ENCODE peak calls at places on chromosomes 7 and 10, in ten cellular contexts. Y is naive thymus-derived CD4-positive, alpha-beta T cell; R is endothelial cell of umbilical vein; T is psoas muscle; G is lower lobe of right lung; Z is aorta; D is neural progenitor cell; M is adrenal gland; E is colonic mucosa; N is body of pancreas. W is an unnamed sample. For H3K4me1, the result is how much of the 10 kb centered on the place peaks cover.

GRCh38 chr7:69429817-69430501 is 168.3 kb upstream of the AUTS2 start:
- DNase-seq in R (no peak), D (peak), G (peak), N (no peak), T (peak), E (peak), Z (peak), Y (no peak), M (peak), W (no peak)

GRCh38 chr10:119742988-119743646 is 17.3 kb downstream of the INPP5F start:
- DNase-seq in G (no peak), Y (no peak), D (no peak), Z (no peak), T (no peak), R (no peak), M (no peak), N (no peak), E (peak), W (no peak)

GRCh38 chr7:137903382-137904169 is 56.8 kb upstream of the DGKI start:
- DNase-seq in Y (peak), R (peak), N (peak), D (peak), T (peak), M (peak), G (no peak), Z (no peak), E (peak), W (peak)

GRCh38 chr7:112110651-112111050 is 95.5 kb downstream of the DOCK4 start:
- DNase-seq in T (no peak), Z (no peak), E (no peak), G (no peak), M (no peak), N (no peak), Y (no peak), R (no peak), D (no peak), W (no peak)

GRCh38 chr10:79090134-79090803 is 21.5 kb downstream of the ZMIZ1 start:
- DNase-seq in N (no peak), D (no peak), Z (no peak), G (no peak), E (no peak), R (peak), T (no peak), M (peak), Y (no peak), W (no peak)

GRCh38 chr10:74453151-74453550 is 302.1 kb downstream of the ADK start:
- DNase-seq in E (no peak), D (no peak), Z (no peak), N (no peak), G (no peak), R (peak), Y (no peak), T (no peak), M (no peak), W (no peak)

GRCh38 chr7:66247387-66248078 is 42.4 kb downstream of the TPST1 start:
- DNase-seq in G (no peak), Z (no peak), M (no peak), N (no peak), T (no peak), E (no peak), D (no peak), R (no peak), Y (no peak), W (no peak)

GRCh38 chr7:20402297-20403230 is 71.9 kb downstream of the ITGB8 start:
- DNase-seq in T (no peak), N (no peak), E (no peak), G (no peak), Z (no peak), Y (no peak), M (no peak), R (peak), D (no peak), W (no peak)

GRCh38 chr10:79139124-79139835 is 70.5 kb downstream of the ZMIZ1 start:
- DNase-seq in T (peak), N (no peak), E (no peak), D (peak), Y (no peak), M (peak), R (peak), Z (peak), G (peak), W (no peak)

GRCh38 chr7:6612819-6613218 is 2.6 kb upstream of the ZNF853 start:
- DNase-seq in Z (no peak), M (no peak), T (no peak), R (no peak), Y (no peak), G (no peak), N (no peak), D (no peak), E (no peak), W (no peak)

GRCh38 chr10:118568327-118568848 is 27.1 kb downstream of the PRLHR start:
- DNase-seq in M (no peak), Y (peak), T (no peak), D (peak), Z (no peak), N (peak), G (no peak), R (peak), E (peak), W (peak)

GRCh38 chr7:107659666-107660065 is 962 bp upstream of the SLC26A4 start:
- DNase-seq in Y (no peak), R (no peak), D (no peak), Z (no peak), T (no peak), G (no peak), N (no peak), M (no peak), E (no peak), W (no peak)

GRCh38 chr7:78476851-78477405 is 678.4 kb downstream of the PHTF2 start:
- DNase-seq in R (no peak), D (no peak), M (no peak), E (no peak), Z (no peak), Y (no peak), T (no peak), G (no peak), N (no peak), W (no peak)

GRCh38 chr7:33719059-33719581 is 186.2 kb upstream of the BMPER start:
- DNase-seq in N (no peak), G (no peak), M (no peak), E (no peak), R (no peak), T (peak), Y (no peak), D (no peak), Z (no peak), W (no peak)

GRCh38 chr10:31584098-31584631 is 265.1 kb downstream of the ZEB1 start:
- DNase-seq in Y (no peak), T (no peak), Z (no peak), M (peak), E (no peak), R (no peak), D (no peak), N (no peak), G (no peak), W (no peak)

GRCh38 chr7:37259381-37259821 is 189.3 kb downstream of the ELMO1 start:
- DNase-seq in G (no peak), D (no peak), T (no peak), N (no peak), Y (no peak), Z (no peak), R (peak), M (no peak), E (no peak), W (no peak)

GRCh38 chr7:50359995-50360925 is 55.7 kb downstream of the IKZF1 start:
- DNase-seq in G (no peak), Z (no peak), N (no peak), R (no peak), Y (peak), D (peak), E (no peak), T (no peak), M (no peak), W (peak)

GRCh38 chr10:102869290-102870198 is at the start of gene AS3MT:
- DNase-seq in M (peak), N (peak), G (no peak), Z (peak), D (peak), Y (no peak), R (peak), E (peak), T (peak), W (no peak)

GRCh38 chr7:85733163-85733915 is 546.5 kb upstream of the SEMA3D start:
- DNase-seq in Y (no peak), N (no peak), M (no peak), D (no peak), R (no peak), Z (no peak), T (no peak), E (no peak), G (no peak), W (no peak)

GRCh38 chr7:158585721-158586498 is 1.7 kb downstream of the PTPRN2 start:
- DNase-seq in N (peak), E (peak), Z (peak), M (no peak), R (no peak), T (no peak), Y (no peak), G (no peak), D (no peak), W (no peak)

GRCh38 chr7:111760043-111760442 is 197.8 kb upstream of the IMMP2L start:
- DNase-seq in T (no peak), Z (no peak), E (no peak), G (no peak), N (no peak), M (no peak), D (no peak), R (no peak), Y (no peak), W (no peak)

GRCh38 chr7:4175346-4175973 is 506.6 kb upstream of the FOXK1 start:
- DNase-seq in T (no peak), D (peak), Y (no peak), Z (no peak), M (no peak), G (no peak), E (no peak), N (no peak), R (no peak), W (no peak)

GRCh38 chr7:150845471-150845870 is 6.8 kb upstream of the AOC1 start:
- DNase-seq in E (no peak), Y (no peak), R (no peak), N (no peak), G (no peak), D (peak), M (no peak), T (peak), Z (no peak), W (no peak)

GRCh38 chr7:117871778-117872538 is 1.3 kb downstream of the CTTNBP2 start:
- DNase-seq in R (no peak), G (no peak), M (no peak), T (peak), Y (no peak), Z (no peak), E (peak), D (peak), N (peak), W (no peak)

GRCh38 chr7:117873933-117874530 is 791 bp upstream of the CTTNBP2 start:
- DNase-seq in G (no peak), N (no peak), T (no peak), M (no peak), E (no peak), Y (no peak), Z (no peak), D (no peak), R (no peak), W (no peak)

GRCh38 chr7:117871401-117871777 is 1.9 kb downstream of the CTTNBP2 start:
- DNase-seq in E (no peak), Y (no peak), G (no peak), Z (no peak), T (no peak), M (no peak), D (no peak), R (no peak), N (no peak), W (no peak)

GRCh38 chr7:117873056-117873932 is at the start of gene CTTNBP2:
- DNase-seq in D (peak), Y (no peak), M (peak), N (peak), R (peak), G (peak), Z (peak), T (peak), E (peak), W (no peak)

GRCh38 chr7:117872565-117873055 is 631 bp downstream of the CTTNBP2 start:
- DNase-seq in Y (no peak), E (peak), N (peak), R (peak), D (peak), Z (peak), G (no peak), T (peak), M (no peak), W (no peak)
- H3K4me3 ChIP-seq in Y (no peak), E (peak), N (peak), R (peak), D (peak), Z (peak), G (peak), T (peak), M (no peak), W (peak)

GRCh38 chr7:12737836-12738235 is 50.4 kb downstream of the ARL4A start:
- DNase-seq in Y (no peak), Z (no peak), E (no peak), M (no peak), R (no peak), G (no peak), N (no peak), T (no peak), D (no peak), W (no peak)
- H3K4me1 ChIP-seq in Y (under half), Z (under half), E (under half), M (under half), R (under half), G (under half), N (under half), T (under half), D (under half), W (under half)

DNA sequence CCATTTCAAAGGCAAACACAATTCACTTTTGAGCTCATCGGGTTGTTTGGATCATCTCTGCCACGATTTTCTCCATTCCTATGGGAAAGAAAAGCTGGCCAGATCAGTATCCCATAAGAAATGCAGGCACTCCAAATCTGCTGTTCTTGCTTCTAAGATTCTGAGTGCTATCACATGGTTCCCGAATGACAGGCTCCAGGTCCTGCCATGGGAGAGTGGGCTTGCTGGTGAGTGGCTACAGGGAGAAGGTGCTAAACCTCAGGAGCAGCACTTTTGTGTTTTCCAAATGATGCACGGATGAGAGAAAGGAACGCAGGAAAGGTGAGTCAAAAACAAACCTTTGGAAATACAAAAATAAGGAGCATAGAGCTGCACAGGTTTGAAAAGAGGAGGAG is 32.1 kb downstream of the MTURN start:
- DNase-seq in R (no peak), Z (no peak), D (no peak), T (no peak), N (no peak), M (no peak), G (no peak), Y (no peak), E (no peak), W (no peak)
- H3K4me3 ChIP-seq in R (no peak), Z (no peak), D (no peak), T (no peak), N (no peak), M (no peak), G (no peak), Y (no peak), E (no peak), W (no peak)

DNA sequence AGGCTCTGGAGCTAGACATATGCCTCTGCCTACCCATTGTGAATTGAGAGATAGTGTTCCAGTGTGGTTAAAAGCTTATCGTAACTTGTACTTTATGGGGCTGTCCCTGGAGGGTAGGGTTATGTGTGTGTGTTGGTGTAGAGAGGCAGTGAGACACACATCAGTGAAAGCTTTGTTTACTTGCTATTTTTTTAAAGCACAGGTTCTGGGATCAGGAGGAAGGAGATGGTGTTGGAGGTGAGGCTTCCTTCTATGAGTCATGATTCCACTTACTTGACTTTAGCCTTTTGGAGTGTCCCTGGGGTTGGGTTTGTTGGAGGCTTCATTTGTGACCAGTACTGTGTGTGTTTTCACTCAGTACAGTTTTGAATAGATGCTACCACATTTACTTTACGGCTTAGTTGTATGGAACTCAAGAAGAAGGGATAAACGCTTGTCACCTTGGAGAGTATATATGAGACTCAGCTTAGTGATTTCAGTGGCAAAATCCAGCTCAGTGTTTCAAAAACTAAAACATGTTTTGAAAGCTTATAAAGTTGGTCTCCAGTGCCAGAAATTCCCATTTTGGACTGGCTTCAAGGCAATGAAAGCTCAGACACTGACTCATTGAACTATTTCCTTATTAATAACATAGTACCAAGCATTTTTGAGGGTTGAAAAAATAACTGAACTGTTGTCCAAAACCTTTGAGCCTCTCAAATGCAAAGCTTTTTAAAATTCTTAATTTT is 106.2 kb downstream of the PLXDC2 start:
- DNase-seq in G (no peak), M (peak), D (no peak), E (peak), R (peak), Z (no peak), N (peak), T (no peak), Y (no peak), W (no peak)
- H3K4me1 ChIP-seq in G (under half), M (under half), D (under half), E (under half), R (under half), Z (under half), N (under half), T (under half), Y (under half), W (under half)

DNA sequence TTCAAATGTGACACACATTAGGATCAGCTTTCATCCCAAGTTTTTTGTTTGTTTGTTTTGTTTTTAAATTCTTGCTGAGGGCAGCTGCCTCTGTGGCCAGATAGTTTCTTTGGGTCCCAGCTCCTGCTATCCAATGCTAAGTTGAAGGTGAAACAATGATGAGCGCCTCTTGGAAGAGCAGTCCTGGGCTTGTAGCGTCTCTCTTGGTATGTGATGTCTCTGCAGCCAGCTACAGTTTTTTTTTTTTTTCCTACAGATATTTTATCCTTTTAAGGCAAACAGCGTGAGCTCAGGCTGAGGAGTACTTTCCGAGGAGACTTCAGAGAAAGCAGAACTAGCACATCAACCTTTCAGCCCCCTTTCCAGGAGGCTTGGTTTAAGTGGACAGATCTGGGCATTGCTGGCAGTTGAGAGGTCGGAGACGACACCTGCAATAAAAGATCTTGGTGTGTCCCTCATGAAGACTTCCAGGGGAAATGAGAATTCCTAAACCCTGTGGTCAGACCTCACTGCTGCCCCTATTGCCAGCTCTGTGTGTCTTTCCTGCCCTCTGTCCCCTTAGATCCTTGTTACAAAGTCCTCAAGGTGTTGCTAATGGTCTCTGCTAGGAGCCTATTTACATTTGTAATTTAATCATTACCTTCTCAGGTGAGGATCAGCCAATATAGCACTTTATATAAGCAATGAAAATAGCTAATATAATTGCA is 9.1 kb downstream of the PRKG1 start:
- DNase-seq in T (no peak), G (no peak), R (no peak), M (no peak), D (peak), Y (no peak), N (no peak), E (no peak), Z (no peak), W (no peak)
- H3K4me3 ChIP-seq in T (no peak), G (no peak), R (no peak), M (no peak), D (no peak), Y (no peak), N (no peak), E (no peak), Z (no peak), W (no peak)

DNA sequence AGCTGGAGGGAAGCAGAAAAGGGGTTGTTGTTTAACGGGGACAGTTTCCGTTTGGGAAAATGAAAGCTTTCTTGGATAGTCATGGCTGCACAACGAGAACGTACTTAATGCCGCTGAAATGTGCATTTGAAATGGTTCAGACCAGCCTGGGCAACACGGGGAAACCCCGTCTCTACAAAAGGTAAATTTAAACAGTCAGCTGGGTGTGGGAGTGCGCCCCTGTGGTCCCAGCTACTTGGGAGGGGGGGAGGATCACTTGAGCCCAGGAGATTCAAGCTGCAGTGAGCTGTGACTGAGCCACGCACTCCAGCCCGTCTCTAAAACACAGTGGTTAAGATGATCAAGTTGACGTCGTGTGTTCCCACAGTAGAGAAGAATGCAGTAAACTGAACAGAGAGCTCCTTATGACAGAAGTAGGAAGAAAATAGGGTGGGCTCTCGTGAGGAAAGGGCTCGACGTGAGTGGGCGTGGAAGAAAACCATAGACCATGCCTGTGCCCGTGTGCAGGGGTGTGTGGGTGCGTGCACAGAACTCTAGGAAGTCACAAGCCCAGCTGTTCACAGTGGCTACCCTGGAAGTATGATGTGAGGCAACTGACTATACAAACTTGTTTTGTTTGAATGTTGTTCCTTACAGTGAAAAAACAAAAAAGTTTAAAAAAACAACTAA is 4.1 kb upstream of the FUOM start:
- DNase-seq in G (no peak), M (no peak), Y (no peak), N (no peak), D (no peak), R (no peak), T (no peak), Z (no peak), E (no peak), W (no peak)
- H3K4me1 ChIP-seq in G (under half), M (under half), Y (under half), N (under half), D (under half), R (under half), T (under half), Z (under half), E (under half), W (under half)